ENCODE peak calls at places on chromosomes 5 and 9, in seven cellular contexts. A, T, V, W, J, Z and G are unnamed samples.

GRCh38 chr5:42387563-42387962 is 35.7 kb upstream of the GHR start:
- DNase-seq in A (no peak), T (no peak), V (no peak), W (no peak), J (no peak), Z (no peak), G (no peak)

GRCh38 chr9:113564804-113565237 is 101.3 kb downstream of the RGS3 start:
- DNase-seq in A (peak; percentile 93), T (peak; percentile 85), V (no peak), W (peak; percentile 67), J (peak; percentile 80), Z (no peak), G (peak; percentile 56)

GRCh38 chr5:115666023-115666422 is 40.2 kb upstream of the TMED7 start:
- DNase-seq in A (no peak), T (peak; percentile 46), V (no peak), W (no peak), J (no peak), Z (no peak), G (no peak)

GRCh38 chr9:3794005-3794404 is 268.2 kb upstream of the RFX3 start:
- DNase-seq in A (peak; percentile 62), T (no peak), V (no peak), W (peak; percentile 20), J (no peak), Z (peak; percentile 8), G (no peak)

GRCh38 chr5:82720213-82720612 is 357.0 kb downstream of the TMEM167A start:
- DNase-seq in A (no peak), T (no peak), V (no peak), W (peak; percentile 18), J (no peak), Z (no peak), G (no peak)

GRCh38 chr5:138504799-138505198 is 38.2 kb downstream of the ETF1 start:
- DNase-seq in A (peak; percentile 40), T (peak; percentile 95), V (no peak), W (peak; percentile 31), J (no peak), Z (no peak), G (no peak)

GRCh38 chr5:104186100-104186499 is 623.5 kb upstream of the NUDT12 start:
- DNase-seq in A (no peak), T (peak; percentile 68), V (peak; percentile 10), W (no peak), J (no peak), Z (no peak), G (no peak)

GRCh38 chr9:130815242-130815808 is 19.7 kb upstream of the ABL1 start:
- DNase-seq in A (no peak), T (peak; percentile 47), V (no peak), W (no peak), J (no peak), Z (no peak), G (no peak)

GRCh38 chr5:60779431-60779830 is 64.6 kb downstream of the ELOVL7 start:
- DNase-seq in A (no peak), T (no peak), V (peak; percentile 6), W (no peak), J (no peak), Z (no peak), G (no peak)

GRCh38 chr5:142979636-142980035 is 209.5 kb downstream of the ARHGAP26 start:
- DNase-seq in A (no peak), T (peak; percentile 32), V (no peak), W (no peak), J (no peak), Z (no peak), G (no peak)

GRCh38 chr5:180304431-180305375 is 12.8 kb upstream of the MAPK9 start:
- DNase-seq in A (no peak), T (no peak), V (no peak), W (no peak), J (no peak), Z (no peak), G (no peak)

GRCh38 chr9:20225841-20226240 is 396.5 kb downstream of the MLLT3 start:
- DNase-seq in A (peak; percentile 9), T (no peak), V (no peak), W (no peak), J (no peak), Z (no peak), G (no peak)

GRCh38 chr9:82057805-82058204 is 69.2 kb downstream of the SPATA31D1 start:
- DNase-seq in A (no peak), T (no peak), V (no peak), W (no peak), J (no peak), Z (no peak), G (no peak)

GRCh38 chr5:59341155-59341554 is 552.4 kb downstream of the PDE4D start:
- DNase-seq in A (no peak), T (no peak), V (no peak), W (no peak), J (no peak), Z (no peak), G (no peak)

GRCh38 chr5:141806626-141807025 is 71.6 kb downstream of the PCDH1 start:
- DNase-seq in A (no peak), T (no peak), V (no peak), W (no peak), J (peak; percentile 35), Z (no peak), G (no peak)